ENCODE peak calls at places on chromosomes 4 and X, in seven cellular contexts. P is K562, O is neural progenitor cell, I is H1, X is HCT116, L is PC-3, F is fibroblast of lung. N is an unnamed sample.

GRCh38 chrX:31653395-31653794 is 581.6 kb upstream of the FTHL17 start:
- DNase-seq in P (no peak), O (no peak), I (no peak), X (no peak), L (no peak), F (no peak), N (no peak)

GRCh38 chr4:26227827-26228226 is 93.0 kb upstream of the RBPJ start:
- DNase-seq in P (no peak), O (no peak), I (no peak), X (no peak), L (no peak), F (no peak), N (no peak)

GRCh38 chrX:27987862-27988646 is 6.8 kb upstream of the DCAF8L1 start:
- DNase-seq in P (no peak), O (peak; percentile 13), I (no peak), X (no peak), L (no peak), F (no peak), N (no peak)

GRCh38 chr4:174198396-174199179 is 84.9 kb downstream of the FBXO8 start:
- DNase-seq in P (no peak), O (no peak), I (no peak), X (no peak), L (peak; percentile 83), F (peak; percentile 74), N (peak; percentile 68)

GRCh38 chr4:6252051-6252450 is 17.6 kb upstream of the WFS1 start:
- DNase-seq in P (no peak), O (no peak), I (no peak), X (no peak), L (no peak), F (no peak), N (no peak)

GRCh38 chr4:38990241-38990640 is 42.0 kb downstream of the TMEM156 start:
- DNase-seq in P (no peak), O (no peak), I (no peak), X (no peak), L (no peak), F (no peak), N (no peak)

GRCh38 chr4:105637409-105638258 is 70.9 kb downstream of the INTS12 start:
- DNase-seq in P (no peak), O (peak; percentile 34), I (no peak), X (no peak), L (no peak), F (peak; percentile 44), N (peak; percentile 15)

GRCh38 chr4:94695389-94695788 is 62.4 kb upstream of the BMPR1B start:
- DNase-seq in P (no peak), O (no peak), I (no peak), X (no peak), L (no peak), F (no peak), N (no peak)

GRCh38 chrX:47218920-47219815 is 687 bp downstream of the CDK16 start:
- DNase-seq in P (peak; percentile 72), O (peak; percentile 72), I (peak; percentile 55), X (no peak), L (no peak), F (no peak), N (no peak)

GRCh38 chrX:51459125-51459524 is 37.3 kb downstream of the NUDT11 start:
- DNase-seq in P (no peak), O (peak; percentile 52), I (no peak), X (peak; percentile 18), L (peak; percentile 57), F (peak; percentile 4), N (no peak)
- TF ChIP-seq EZH2 in P (no peak), O (no peak), I (no peak), X (no peak), L (no peak), F (no peak), N (no peak)

GRCh38 chrX:107629533-107629909 is 1.2 kb downstream of the PRPS1 start:
- DNase-seq in P (peak; percentile 27), O (peak; percentile 56), I (no peak), X (no peak), L (peak; percentile 31), F (peak; percentile 39), N (peak; percentile 12)
- TF ChIP-seq CTCF in P (peak; percentile 29), O (peak; percentile 47), I (no peak), X (peak; percentile 24), L (peak; percentile 45), F (peak; percentile 19), N (peak; percentile 10)

DNA sequence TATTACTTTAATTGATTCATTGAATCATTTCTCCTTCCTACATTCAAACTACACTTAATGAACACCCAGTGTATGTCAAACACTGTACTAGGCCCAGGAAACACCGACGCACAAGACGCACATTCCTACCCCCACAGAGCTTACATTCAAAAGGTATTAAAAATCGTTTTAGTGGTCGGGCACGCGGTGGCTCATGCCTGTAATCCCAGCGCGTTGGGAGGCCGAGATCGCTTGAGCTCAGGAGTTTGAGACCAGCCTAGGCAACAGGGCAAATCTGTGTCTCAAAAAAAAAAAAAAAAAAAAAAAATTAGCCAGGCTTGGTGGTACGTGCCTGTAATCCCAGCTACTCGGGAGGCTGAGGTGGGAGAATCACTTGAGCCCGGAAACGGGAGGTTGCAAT is 6.4 kb upstream of the NEUROG2 start:
- DNase-seq in P (no peak), O (peak; percentile 59), I (no peak), X (no peak), L (no peak), F (no peak), N (no peak)
- TF ChIP-seq EZH2 in P (no peak), O (no peak), I (no peak), X (no peak), L (no peak), F (no peak), N (no peak)

GRCh38 chr4:7461171-7461570 is 26.4 kb upstream of the PSAPL1 start:
- DNase-seq in P (no peak), O (peak; percentile 56), I (peak; percentile 61), X (no peak), L (no peak), F (no peak), N (no peak)

GRCh38 chr4:7464259-7464655 is 29.5 kb upstream of the PSAPL1 start:
- DNase-seq in P (no peak), O (peak; percentile 32), I (no peak), X (no peak), L (no peak), F (no peak), N (no peak)

GRCh38 chr4:7463584-7464258 is 29.0 kb upstream of the PSAPL1 start:
- DNase-seq in P (no peak), O (no peak), I (no peak), X (no peak), L (no peak), F (peak; percentile 19), N (peak; percentile 4)

GRCh38 chr4:7460591-7460990 is 25.9 kb upstream of the PSAPL1 start:
- DNase-seq in P (peak; percentile 33), O (no peak), I (no peak), X (no peak), L (no peak), F (peak; percentile 1), N (no peak)

DNA sequence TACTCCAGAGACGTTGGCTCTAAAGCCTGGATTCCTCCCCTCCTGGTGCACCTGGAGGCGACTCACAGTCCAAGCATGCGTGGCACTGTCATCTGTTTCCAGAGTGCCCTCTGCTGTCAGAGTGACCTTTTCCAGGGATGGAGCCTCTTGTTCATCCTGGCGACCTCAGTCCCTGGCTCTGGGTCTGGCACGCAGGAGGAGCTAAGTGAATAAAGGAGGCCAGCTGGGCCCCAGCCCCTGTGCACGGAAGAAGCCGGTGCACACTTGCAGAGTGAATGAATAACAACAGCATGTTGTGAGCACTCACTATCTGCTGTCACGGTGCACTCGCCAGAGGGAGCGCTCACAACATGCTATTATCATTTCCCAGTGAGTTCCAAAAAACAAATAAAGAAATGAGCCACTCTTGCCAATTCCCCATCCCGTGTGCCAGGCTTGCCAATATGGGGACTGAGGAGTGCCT is 27.8 kb upstream of the PSAPL1 start:
- DNase-seq in P (no peak), O (peak; percentile 78), I (no peak), X (peak; percentile 27), L (peak; percentile 88), F (peak; percentile 37), N (peak; percentile 23)
- TF ChIP-seq CTCF in P (peak; percentile 20), O (peak; percentile 43), I (no peak), X (peak; percentile 23), L (peak; percentile 76), F (no peak), N (peak; percentile 12)

GRCh38 chr4:84379881-84380618 is 119.0 kb downstream of the NKX6-1 start:
- DNase-seq in P (no peak), O (peak; percentile 19), I (no peak), X (no peak), L (peak; percentile 81), F (peak; percentile 71), N (peak; percentile 67)

GRCh38 chr4:84378983-84379382 is 120.1 kb downstream of the NKX6-1 start:
- DNase-seq in P (no peak), O (peak; percentile 72), I (no peak), X (no peak), L (no peak), F (no peak), N (no peak)

GRCh38 chr4:84381759-84382158 is 117.3 kb downstream of the NKX6-1 start:
- DNase-seq in P (no peak), O (no peak), I (no peak), X (no peak), L (no peak), F (no peak), N (no peak)

GRCh38 chr4:84378277-84378838 is 120.7 kb downstream of the NKX6-1 start:
- DNase-seq in P (no peak), O (peak; percentile 36), I (no peak), X (no peak), L (no peak), F (no peak), N (no peak)
- TF ChIP-seq EZH2 in P (no peak), O (no peak), I (no peak), X (no peak), L (no peak), F (no peak), N (no peak)

GRCh38 chrX:111098874-111099273 is 2.9 kb downstream of the PAK3 start:
- DNase-seq in P (peak; percentile 69), O (peak; percentile 89), I (peak; percentile 81), X (peak; percentile 29), L (peak; percentile 30), F (peak; percentile 17), N (no peak)

GRCh38 chrX:111101580-111101979 is 5.6 kb downstream of the PAK3 start:
- DNase-seq in P (no peak), O (no peak), I (no peak), X (no peak), L (no peak), F (peak; percentile 6), N (no peak)

GRCh38 chrX:111102636-111103035 is 6.6 kb downstream of the PAK3 start:
- DNase-seq in P (no peak), O (no peak), I (no peak), X (no peak), L (no peak), F (no peak), N (no peak)

GRCh38 chrX:111103246-111103645 is 7.3 kb downstream of the PAK3 start:
- DNase-seq in P (no peak), O (no peak), I (no peak), X (no peak), L (no peak), F (no peak), N (no peak)

GRCh38 chrX:111100191-111100590 is 4.2 kb downstream of the PAK3 start:
- DNase-seq in P (peak; percentile 60), O (peak; percentile 83), I (peak; percentile 50), X (peak; percentile 10), L (peak; percentile 59), F (peak; percentile 18), N (no peak)
- TF ChIP-seq CTCF in P (peak; percentile 58), O (peak; percentile 72), I (peak; percentile 44), X (peak; percentile 25), L (peak; percentile 60), F (peak; percentile 37), N (peak; percentile 24)